ENCODE peak calls at places on chromosomes 6 and 20, in eight cellular contexts. One of them, this sample, is unnamed.

GRCh38 chr6:120005292-120005976 is 655.9 kb upstream of the MAN1A1 start:
- DNase-seq in caudate nucleus: no peak
- DNase-seq in anterior cingulate cortex: no peak
- DNase-seq in mammary epithelial cell: no peak
- DNase-seq in non-pigmented ciliary epithelial cell: no peak
- DNase-seq in hippocampal formation: no peak
- DNase-seq in left cardiac atrium: no peak
- DNase-seq in adipocyte: no peak
- DNase-seq in this sample: no peak

GRCh38 chr6:3884007-3884745 is 35.0 kb downstream of the FAM50B start:
- DNase-seq in caudate nucleus: no peak
- DNase-seq in anterior cingulate cortex: no peak
- DNase-seq in mammary epithelial cell: peak
- DNase-seq in non-pigmented ciliary epithelial cell: no peak
- DNase-seq in hippocampal formation: no peak
- DNase-seq in left cardiac atrium: no peak
- DNase-seq in adipocyte: peak
- DNase-seq in this sample: no peak

GRCh38 chr6:141969201-141969600 is 163.5 kb upstream of the GJE1 start:
- DNase-seq in caudate nucleus: no peak
- DNase-seq in anterior cingulate cortex: no peak
- DNase-seq in mammary epithelial cell: no peak
- DNase-seq in non-pigmented ciliary epithelial cell: no peak
- DNase-seq in hippocampal formation: no peak
- DNase-seq in left cardiac atrium: no peak
- DNase-seq in adipocyte: no peak
- DNase-seq in this sample: no peak

GRCh38 chr6:41636803-41637178 is 1.5 kb upstream of the MDFI start:
- DNase-seq in caudate nucleus: no peak
- DNase-seq in anterior cingulate cortex: no peak
- DNase-seq in mammary epithelial cell: peak
- DNase-seq in non-pigmented ciliary epithelial cell: no peak
- DNase-seq in hippocampal formation: no peak
- DNase-seq in left cardiac atrium: peak
- DNase-seq in adipocyte: peak
- DNase-seq in this sample: no peak

GRCh38 chr6:106253731-106254130 is 71.8 kb downstream of the ATG5 start:
- DNase-seq in caudate nucleus: no peak
- DNase-seq in anterior cingulate cortex: no peak
- DNase-seq in mammary epithelial cell: no peak
- DNase-seq in non-pigmented ciliary epithelial cell: no peak
- DNase-seq in hippocampal formation: no peak
- DNase-seq in left cardiac atrium: no peak
- DNase-seq in adipocyte: no peak
- DNase-seq in this sample: no peak

GRCh38 chr20:63006611-63007471 is at the start of gene BHLHE23:
- DNase-seq in caudate nucleus: no peak
- DNase-seq in anterior cingulate cortex: no peak
- DNase-seq in mammary epithelial cell: no peak
- DNase-seq in non-pigmented ciliary epithelial cell: no peak
- DNase-seq in hippocampal formation: no peak
- DNase-seq in left cardiac atrium: no peak
- DNase-seq in adipocyte: no peak
- DNase-seq in this sample: no peak

GRCh38 chr20:59789641-59790040 is 143.8 kb downstream of the SYCP2 start:
- DNase-seq in caudate nucleus: no peak
- DNase-seq in anterior cingulate cortex: no peak
- DNase-seq in mammary epithelial cell: no peak
- DNase-seq in non-pigmented ciliary epithelial cell: no peak
- DNase-seq in hippocampal formation: no peak
- DNase-seq in left cardiac atrium: no peak
- DNase-seq in adipocyte: no peak
- DNase-seq in this sample: no peak

GRCh38 chr6:68364276-68364785 is 270.8 kb upstream of the ADGRB3 start:
- DNase-seq in caudate nucleus: no peak
- DNase-seq in anterior cingulate cortex: no peak
- DNase-seq in mammary epithelial cell: no peak
- DNase-seq in non-pigmented ciliary epithelial cell: no peak
- DNase-seq in hippocampal formation: no peak
- DNase-seq in left cardiac atrium: no peak
- DNase-seq in adipocyte: no peak
- DNase-seq in this sample: no peak

GRCh38 chr20:5432030-5432429 is 115.3 kb upstream of the PROKR2 start:
- DNase-seq in caudate nucleus: no peak
- DNase-seq in anterior cingulate cortex: no peak
- DNase-seq in mammary epithelial cell: no peak
- DNase-seq in non-pigmented ciliary epithelial cell: no peak
- DNase-seq in hippocampal formation: no peak
- DNase-seq in left cardiac atrium: no peak
- DNase-seq in adipocyte: no peak
- DNase-seq in this sample: no peak

GRCh38 chr6:85600713-85601313 is 7.2 kb upstream of the SNX14 start:
- DNase-seq in caudate nucleus: no peak
- DNase-seq in anterior cingulate cortex: no peak
- DNase-seq in mammary epithelial cell: no peak
- DNase-seq in non-pigmented ciliary epithelial cell: no peak
- DNase-seq in hippocampal formation: no peak
- DNase-seq in left cardiac atrium: no peak
- DNase-seq in adipocyte: peak
- DNase-seq in this sample: no peak

GRCh38 chr6:45495404-45496084 is 117.8 kb upstream of the SUPT3H start:
- DNase-seq in caudate nucleus: no peak
- DNase-seq in anterior cingulate cortex: no peak
- DNase-seq in mammary epithelial cell: no peak
- DNase-seq in non-pigmented ciliary epithelial cell: no peak
- DNase-seq in hippocampal formation: no peak
- DNase-seq in left cardiac atrium: no peak
- DNase-seq in adipocyte: no peak
- DNase-seq in this sample: no peak

GRCh38 chr6:106519460-106520394 is 109.6 kb downstream of the RTN4IP1 start:
- DNase-seq in caudate nucleus: no peak
- DNase-seq in anterior cingulate cortex: no peak
- DNase-seq in mammary epithelial cell: peak
- DNase-seq in non-pigmented ciliary epithelial cell: peak
- DNase-seq in hippocampal formation: no peak
- DNase-seq in left cardiac atrium: peak
- DNase-seq in adipocyte: peak
- DNase-seq in this sample: no peak

GRCh38 chr20:35443003-35443402 is 5.0 kb upstream of the GDF5 start:
- DNase-seq in caudate nucleus: no peak
- DNase-seq in anterior cingulate cortex: no peak
- DNase-seq in mammary epithelial cell: no peak
- DNase-seq in non-pigmented ciliary epithelial cell: no peak
- DNase-seq in hippocampal formation: no peak
- DNase-seq in left cardiac atrium: no peak
- DNase-seq in adipocyte: peak
- DNase-seq in this sample: no peak

GRCh38 chr6:98775205-98775604 is 59.2 kb upstream of the POU3F2 start:
- DNase-seq in caudate nucleus: no peak
- DNase-seq in anterior cingulate cortex: no peak
- DNase-seq in mammary epithelial cell: no peak
- DNase-seq in non-pigmented ciliary epithelial cell: no peak
- DNase-seq in hippocampal formation: no peak
- DNase-seq in left cardiac atrium: no peak
- DNase-seq in adipocyte: no peak
- DNase-seq in this sample: no peak

GRCh38 chr6:149864578-149865535 is 698 bp upstream of the LRP11 start:
- DNase-seq in caudate nucleus: peak
- DNase-seq in anterior cingulate cortex: peak
- DNase-seq in mammary epithelial cell: peak
- DNase-seq in non-pigmented ciliary epithelial cell: no peak
- DNase-seq in hippocampal formation: peak
- DNase-seq in left cardiac atrium: peak
- DNase-seq in adipocyte: peak
- DNase-seq in this sample: peak

This sample was measured in amygdala.